ENCODE peak calls at places on chromosome 9, in eight cellular contexts. One of them, this sample, is unnamed.

GRCh38 chr9:5596173-5596572 is 32.7 kb upstream of the RIC1 start:
- DNase-seq in dorsolateral prefrontal cortex: no peak
- DNase-seq in breast epithelium: no peak
- DNase-seq in fibroblast of lung: no peak
- DNase-seq in ovary: no peak
- DNase-seq in right lobe of liver: no peak
- DNase-seq in pancreas: no peak
- DNase-seq in lung: no peak
- DNase-seq in this sample: no peak

GRCh38 chr9:137019891-137020683 is 8.0 kb downstream of the ABCA2 start:
- DNase-seq in dorsolateral prefrontal cortex: no peak
- DNase-seq in breast epithelium: no peak
- DNase-seq in fibroblast of lung: no peak
- DNase-seq in ovary: no peak
- DNase-seq in right lobe of liver: no peak
- DNase-seq in pancreas: no peak
- DNase-seq in lung: no peak
- DNase-seq in this sample: no peak

GRCh38 chr9:29830815-29831214 is 2257.5 kb upstream of the C9orf72 start:
- DNase-seq in dorsolateral prefrontal cortex: no peak
- DNase-seq in breast epithelium: no peak
- DNase-seq in fibroblast of lung: no peak
- DNase-seq in ovary: no peak
- DNase-seq in right lobe of liver: no peak
- DNase-seq in pancreas: no peak
- DNase-seq in lung: no peak
- DNase-seq in this sample: no peak

GRCh38 chr9:136533775-136534157 is 12.1 kb downstream of the NOTCH1 start:
- DNase-seq in dorsolateral prefrontal cortex: no peak
- DNase-seq in breast epithelium: no peak
- DNase-seq in fibroblast of lung: no peak
- DNase-seq in ovary: no peak
- DNase-seq in right lobe of liver: no peak
- DNase-seq in pancreas: no peak
- DNase-seq in lung: peak
- DNase-seq in this sample: no peak

GRCh38 chr9:118578467-118578866 is 790.8 kb downstream of the BRINP1 start:
- DNase-seq in dorsolateral prefrontal cortex: no peak
- DNase-seq in breast epithelium: no peak
- DNase-seq in fibroblast of lung: peak
- DNase-seq in ovary: no peak
- DNase-seq in right lobe of liver: no peak
- DNase-seq in pancreas: no peak
- DNase-seq in lung: no peak
- DNase-seq in this sample: no peak

GRCh38 chr9:121860744-121861143 is 209.3 kb downstream of the DAB2IP start:
- DNase-seq in dorsolateral prefrontal cortex: no peak
- DNase-seq in breast epithelium: peak
- DNase-seq in fibroblast of lung: peak
- DNase-seq in ovary: peak
- DNase-seq in right lobe of liver: peak
- DNase-seq in pancreas: no peak
- DNase-seq in lung: no peak
- DNase-seq in this sample: no peak

GRCh38 chr9:1210954-1211353 is 160.8 kb downstream of the DMRT2 start:
- DNase-seq in dorsolateral prefrontal cortex: no peak
- DNase-seq in breast epithelium: no peak
- DNase-seq in fibroblast of lung: no peak
- DNase-seq in ovary: no peak
- DNase-seq in right lobe of liver: no peak
- DNase-seq in pancreas: no peak
- DNase-seq in lung: no peak
- DNase-seq in this sample: no peak

GRCh38 chr9:110688329-110688728 is 19.7 kb downstream of the MUSK start:
- DNase-seq in dorsolateral prefrontal cortex: no peak
- DNase-seq in breast epithelium: no peak
- DNase-seq in fibroblast of lung: no peak
- DNase-seq in ovary: no peak
- DNase-seq in right lobe of liver: no peak
- DNase-seq in pancreas: no peak
- DNase-seq in lung: no peak
- DNase-seq in this sample: no peak

GRCh38 chr9:117783828-117784227 is 79.6 kb downstream of the TLR4 start:
- DNase-seq in dorsolateral prefrontal cortex: no peak
- DNase-seq in breast epithelium: no peak
- DNase-seq in fibroblast of lung: no peak
- DNase-seq in ovary: no peak
- DNase-seq in right lobe of liver: peak
- DNase-seq in pancreas: no peak
- DNase-seq in lung: no peak
- DNase-seq in this sample: no peak

GRCh38 chr9:115604831-115605483 is 487.0 kb upstream of the TNC start:
- DNase-seq in dorsolateral prefrontal cortex: no peak
- DNase-seq in breast epithelium: no peak
- DNase-seq in fibroblast of lung: peak
- DNase-seq in ovary: no peak
- DNase-seq in right lobe of liver: no peak
- DNase-seq in pancreas: no peak
- DNase-seq in lung: no peak
- DNase-seq in this sample: no peak

GRCh38 chr9:4243113-4243512 is 56.8 kb downstream of the GLIS3 start:
- DNase-seq in dorsolateral prefrontal cortex: no peak
- DNase-seq in breast epithelium: no peak
- DNase-seq in fibroblast of lung: no peak
- DNase-seq in ovary: no peak
- DNase-seq in right lobe of liver: no peak
- DNase-seq in pancreas: no peak
- DNase-seq in lung: no peak
- DNase-seq in this sample: no peak

DNA sequence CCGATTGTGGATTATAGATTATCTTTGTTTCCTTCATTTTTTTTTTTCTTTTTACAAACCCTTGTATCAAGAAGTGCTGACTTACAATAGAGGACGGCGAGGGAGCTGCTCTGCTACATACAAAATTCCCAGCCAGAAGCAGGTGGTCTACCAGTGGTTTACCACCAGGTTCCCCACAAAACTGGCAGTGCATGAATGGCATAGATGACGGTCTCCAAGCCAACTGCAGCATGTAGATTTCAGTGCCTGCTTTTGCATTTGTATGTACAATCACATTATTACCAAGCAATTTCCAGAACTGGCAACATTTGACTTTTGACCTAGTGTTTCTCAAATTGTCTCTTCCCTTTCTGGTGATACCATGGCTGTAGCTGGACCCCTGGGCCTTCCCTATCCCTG is 84.0 kb downstream of the ACER2 start:
- DNase-seq in dorsolateral prefrontal cortex: no peak
- DNase-seq in breast epithelium: no peak
- DNase-seq in fibroblast of lung: no peak
- DNase-seq in ovary: no peak
- DNase-seq in right lobe of liver: no peak
- DNase-seq in pancreas: no peak
- DNase-seq in lung: no peak
- DNase-seq in this sample: no peak
- H3K27ac ChIP-seq in dorsolateral prefrontal cortex: peak
- H3K27ac ChIP-seq in breast epithelium: no peak
- H3K27ac ChIP-seq in fibroblast of lung: no peak
- H3K27ac ChIP-seq in ovary: no peak
- H3K27ac ChIP-seq in right lobe of liver: no peak
- H3K27ac ChIP-seq in pancreas: no peak
- H3K27ac ChIP-seq in lung: no peak
- H3K27ac ChIP-seq in this sample: peak

DNA sequence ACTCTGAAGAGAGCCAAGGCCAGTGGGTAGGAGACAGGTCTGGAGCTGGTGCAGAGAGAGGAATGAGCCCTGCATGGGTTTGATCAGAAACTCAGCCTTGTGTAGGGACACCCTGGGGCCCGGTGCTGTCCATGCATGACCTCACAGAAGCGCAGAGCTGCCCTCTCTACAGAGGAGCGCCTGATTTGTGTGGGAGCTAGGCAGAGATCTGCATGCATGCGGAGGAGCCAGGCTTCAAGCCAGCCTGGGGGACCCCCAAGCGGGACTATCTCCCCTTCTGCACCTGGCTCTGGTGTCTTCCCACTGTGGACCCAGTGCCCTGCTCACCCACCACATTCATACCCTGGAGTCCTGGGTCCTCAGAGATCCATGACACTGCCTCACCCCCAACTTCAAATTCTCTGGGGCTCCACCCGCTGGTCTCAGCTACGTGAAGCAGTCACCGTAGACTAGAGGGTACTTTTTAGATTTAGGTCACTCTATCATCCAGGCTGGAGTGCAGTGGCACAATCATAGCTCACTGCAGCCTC is 2.6 kb upstream of the LCN2 start:
- DNase-seq in dorsolateral prefrontal cortex: no peak
- DNase-seq in breast epithelium: no peak
- DNase-seq in fibroblast of lung: no peak
- DNase-seq in ovary: no peak
- DNase-seq in right lobe of liver: peak
- DNase-seq in pancreas: no peak
- DNase-seq in lung: no peak
- DNase-seq in this sample: no peak
- H3K4me3 ChIP-seq in dorsolateral prefrontal cortex: no peak
- H3K4me3 ChIP-seq in breast epithelium: no peak
- H3K4me3 ChIP-seq in fibroblast of lung: no peak
- H3K4me3 ChIP-seq in ovary: no peak
- H3K4me3 ChIP-seq in right lobe of liver: no peak
- H3K4me3 ChIP-seq in pancreas: no peak
- H3K4me3 ChIP-seq in lung: no peak
- H3K4me3 ChIP-seq in this sample: no peak

GRCh38 chr9:96442491-96442890 is 7.5 kb upstream of the HABP4 start:
- DNase-seq in dorsolateral prefrontal cortex: no peak
- DNase-seq in breast epithelium: no peak
- DNase-seq in fibroblast of lung: no peak
- DNase-seq in ovary: no peak
- DNase-seq in right lobe of liver: no peak
- DNase-seq in pancreas: no peak
- DNase-seq in lung: no peak
- DNase-seq in this sample: no peak
- TF ChIP-seq CTCF in dorsolateral prefrontal cortex: no peak
- TF ChIP-seq CTCF in breast epithelium: no peak
- TF ChIP-seq CTCF in fibroblast of lung: no peak
- TF ChIP-seq CTCF in ovary: no peak
- TF ChIP-seq CTCF in right lobe of liver: no peak
- TF ChIP-seq CTCF in pancreas: no peak
- TF ChIP-seq CTCF in lung: no peak
- TF ChIP-seq CTCF in this sample: no peak

GRCh38 chr9:107438211-107439030 is 51.1 kb downstream of the KLF4 start:
- DNase-seq in dorsolateral prefrontal cortex: no peak
- DNase-seq in breast epithelium: no peak
- DNase-seq in fibroblast of lung: no peak
- DNase-seq in ovary: no peak
- DNase-seq in right lobe of liver: no peak
- DNase-seq in pancreas: no peak
- DNase-seq in lung: no peak
- DNase-seq in this sample: no peak
- H3K27ac ChIP-seq in dorsolateral prefrontal cortex: no peak
- H3K27ac ChIP-seq in breast epithelium: no peak
- H3K27ac ChIP-seq in fibroblast of lung: no peak
- H3K27ac ChIP-seq in ovary: no peak
- H3K27ac ChIP-seq in right lobe of liver: no peak
- H3K27ac ChIP-seq in pancreas: no peak
- H3K27ac ChIP-seq in lung: no peak
- H3K27ac ChIP-seq in this sample: no peak

GRCh38 chr9:33703430-33704096 is 91.8 kb upstream of the PRSS3 start:
- DNase-seq in dorsolateral prefrontal cortex: no peak
- DNase-seq in breast epithelium: no peak
- DNase-seq in fibroblast of lung: no peak
- DNase-seq in ovary: no peak
- DNase-seq in right lobe of liver: no peak
- DNase-seq in pancreas: no peak
- DNase-seq in lung: no peak
- DNase-seq in this sample: no peak

GRCh38 chr9:33709241-33709640 is 86.1 kb upstream of the PRSS3 start:
- DNase-seq in dorsolateral prefrontal cortex: no peak
- DNase-seq in breast epithelium: no peak
- DNase-seq in fibroblast of lung: no peak
- DNase-seq in ovary: no peak
- DNase-seq in right lobe of liver: no peak
- DNase-seq in pancreas: no peak
- DNase-seq in lung: no peak
- DNase-seq in this sample: no peak

GRCh38 chr9:33708441-33708840 is 86.9 kb upstream of the PRSS3 start:
- DNase-seq in dorsolateral prefrontal cortex: no peak
- DNase-seq in breast epithelium: no peak
- DNase-seq in fibroblast of lung: no peak
- DNase-seq in ovary: no peak
- DNase-seq in right lobe of liver: no peak
- DNase-seq in pancreas: no peak
- DNase-seq in lung: no peak
- DNase-seq in this sample: no peak
- H3K4me3 ChIP-seq in dorsolateral prefrontal cortex: no peak
- H3K4me3 ChIP-seq in breast epithelium: no peak
- H3K4me3 ChIP-seq in fibroblast of lung: no peak
- H3K4me3 ChIP-seq in ovary: no peak
- H3K4me3 ChIP-seq in right lobe of liver: no peak
- H3K4me3 ChIP-seq in pancreas: no peak
- H3K4me3 ChIP-seq in lung: no peak
- H3K4me3 ChIP-seq in this sample: no peak

This sample was measured in gastrocnemius medialis.